ENCODE peak calls at places on chromosomes 7 and 10, in six cellular contexts. One of them, this sample, is unnamed.

GRCh38 chr7:113085781-113086390 is 741 bp downstream of the GPR85 start:
- DNase-seq in uterus: no peak
- DNase-seq in GM12865: no peak
- DNase-seq in HL-60: peak; percentile 25
- DNase-seq in BE2C: no peak
- DNase-seq in fibroblast of pulmonary artery: peak; percentile 18
- DNase-seq in this sample: no peak

GRCh38 chr7:136018104-136018503 is 40.9 kb upstream of the MTPN start:
- DNase-seq in uterus: no peak
- DNase-seq in GM12865: no peak
- DNase-seq in HL-60: no peak
- DNase-seq in BE2C: no peak
- DNase-seq in fibroblast of pulmonary artery: peak; percentile 42
- DNase-seq in this sample: no peak

GRCh38 chr10:120980316-120980975 is 129.3 kb downstream of the WDR11 start:
- DNase-seq in uterus: no peak
- DNase-seq in GM12865: no peak
- DNase-seq in HL-60: no peak
- DNase-seq in BE2C: no peak
- DNase-seq in fibroblast of pulmonary artery: no peak
- DNase-seq in this sample: no peak

GRCh38 chr10:131658476-131659110 is 242.2 kb upstream of the PPP2R2D start:
- DNase-seq in uterus: no peak
- DNase-seq in GM12865: no peak
- DNase-seq in HL-60: no peak
- DNase-seq in BE2C: no peak
- DNase-seq in fibroblast of pulmonary artery: no peak
- DNase-seq in this sample: no peak

GRCh38 chr10:77936697-77937567 is 10.4 kb upstream of the DLG5 start:
- DNase-seq in uterus: no peak
- DNase-seq in GM12865: no peak
- DNase-seq in HL-60: peak; percentile 9
- DNase-seq in BE2C: no peak
- DNase-seq in fibroblast of pulmonary artery: no peak
- DNase-seq in this sample: no peak

GRCh38 chr7:142153400-142153799 is 41.9 kb downstream of the MGAM2 start:
- DNase-seq in uterus: no peak
- DNase-seq in GM12865: peak; percentile 30
- DNase-seq in HL-60: peak; percentile 17
- DNase-seq in BE2C: no peak
- DNase-seq in fibroblast of pulmonary artery: no peak
- DNase-seq in this sample: peak; percentile 14

GRCh38 chr10:51815723-51816122 is 116.3 kb upstream of the CSTF2T start:
- DNase-seq in uterus: no peak
- DNase-seq in GM12865: no peak
- DNase-seq in HL-60: no peak
- DNase-seq in BE2C: no peak
- DNase-seq in fibroblast of pulmonary artery: no peak
- DNase-seq in this sample: no peak

GRCh38 chr10:79946270-79947082 is 2.4 kb downstream of the SFTPD start:
- DNase-seq in uterus: no peak
- DNase-seq in GM12865: no peak
- DNase-seq in HL-60: no peak
- DNase-seq in BE2C: no peak
- DNase-seq in fibroblast of pulmonary artery: no peak
- DNase-seq in this sample: no peak

GRCh38 chr10:58570307-58570723 is 57.6 kb downstream of the BICC1 start:
- DNase-seq in uterus: no peak
- DNase-seq in GM12865: no peak
- DNase-seq in HL-60: no peak
- DNase-seq in BE2C: no peak
- DNase-seq in fibroblast of pulmonary artery: no peak
- DNase-seq in this sample: no peak

GRCh38 chr7:5704534-5704922 is 76.9 kb downstream of the RNF216 start:
- DNase-seq in uterus: peak; percentile 84
- DNase-seq in GM12865: peak; percentile 86
- DNase-seq in HL-60: peak; percentile 73
- DNase-seq in BE2C: peak; percentile 73
- DNase-seq in fibroblast of pulmonary artery: peak; percentile 92
- DNase-seq in this sample: peak; percentile 68

GRCh38 chr7:86947956-86948355 is 111.5 kb downstream of the ELAPOR2 start:
- DNase-seq in uterus: no peak
- DNase-seq in GM12865: no peak
- DNase-seq in HL-60: no peak
- DNase-seq in BE2C: no peak
- DNase-seq in fibroblast of pulmonary artery: peak; percentile 14
- DNase-seq in this sample: no peak
- H3K4me3 ChIP-seq in uterus: no peak overlapping the region
- H3K4me3 ChIP-seq in GM12865: no peak overlapping the region
- H3K4me3 ChIP-seq in HL-60: no peak overlapping the region
- H3K4me3 ChIP-seq in BE2C: no peak overlapping the region
- H3K4me3 ChIP-seq in fibroblast of pulmonary artery: no peak overlapping the region
- H3K4me3 ChIP-seq in this sample: no peak overlapping the region

GRCh38 chr10:92692085-92692671 is 2.4 kb downstream of the HHEX start:
- DNase-seq in uterus: no peak
- DNase-seq in GM12865: no peak
- DNase-seq in HL-60: no peak
- DNase-seq in BE2C: no peak
- DNase-seq in fibroblast of pulmonary artery: no peak
- DNase-seq in this sample: no peak
- H3K4me3 ChIP-seq in uterus: no peak overlapping the region
- H3K4me3 ChIP-seq in GM12865: no peak overlapping the region
- H3K4me3 ChIP-seq in HL-60: peak overlapping the region; percentile 81
- H3K4me3 ChIP-seq in BE2C: no peak overlapping the region
- H3K4me3 ChIP-seq in fibroblast of pulmonary artery: peak overlapping the region; percentile 75
- H3K4me3 ChIP-seq in this sample: no peak overlapping the region

DNA sequence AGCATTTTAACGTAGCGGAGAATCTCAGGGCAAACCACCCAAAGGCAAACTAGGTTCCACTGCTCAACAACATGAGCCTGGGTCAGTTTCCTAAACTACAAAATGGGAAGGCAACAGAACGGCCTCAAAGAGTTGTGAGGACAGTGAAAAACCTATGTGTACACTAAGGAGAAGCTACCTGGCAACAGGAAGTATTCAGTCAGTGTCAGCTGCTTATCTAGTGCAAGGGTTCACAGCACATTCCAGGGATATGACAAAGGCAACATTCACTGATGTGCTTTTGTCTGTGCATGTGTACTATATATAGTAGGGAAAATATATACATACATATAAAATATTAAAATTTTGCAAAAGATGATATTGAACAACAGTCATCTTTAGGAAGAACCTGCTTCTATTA is 17.2 kb downstream of the NUDCD3 start:
- DNase-seq in uterus: no peak
- DNase-seq in GM12865: no peak
- DNase-seq in HL-60: no peak
- DNase-seq in BE2C: no peak
- DNase-seq in fibroblast of pulmonary artery: peak; percentile 47
- DNase-seq in this sample: no peak
- H3K4me3 ChIP-seq in uterus: no peak overlapping the region
- H3K4me3 ChIP-seq in GM12865: no peak overlapping the region
- H3K4me3 ChIP-seq in HL-60: no peak overlapping the region
- H3K4me3 ChIP-seq in BE2C: no peak overlapping the region
- H3K4me3 ChIP-seq in fibroblast of pulmonary artery: no peak overlapping the region
- H3K4me3 ChIP-seq in this sample: no peak overlapping the region

GRCh38 chr10:27743736-27744477 is 1.7 kb downstream of the MKX start:
- DNase-seq in uterus: no peak
- DNase-seq in GM12865: no peak
- DNase-seq in HL-60: no peak
- DNase-seq in BE2C: no peak
- DNase-seq in fibroblast of pulmonary artery: peak; percentile 16
- DNase-seq in this sample: no peak
- H3K4me3 ChIP-seq in uterus: peak overlapping the region; percentile 37
- H3K4me3 ChIP-seq in GM12865: no peak overlapping the region
- H3K4me3 ChIP-seq in HL-60: no peak overlapping the region
- H3K4me3 ChIP-seq in BE2C: no peak overlapping the region
- H3K4me3 ChIP-seq in fibroblast of pulmonary artery: peak overlapping the region; percentile 43
- H3K4me3 ChIP-seq in this sample: no peak overlapping the region

GRCh38 chr7:128868624-128869137 is 6.0 kb downstream of the ATP6V1F start:
- DNase-seq in uterus: no peak
- DNase-seq in GM12865: no peak
- DNase-seq in HL-60: no peak
- DNase-seq in BE2C: no peak
- DNase-seq in fibroblast of pulmonary artery: no peak
- DNase-seq in this sample: no peak

GRCh38 chr7:128867842-128868623 is 5.4 kb downstream of the ATP6V1F start:
- DNase-seq in uterus: no peak
- DNase-seq in GM12865: no peak
- DNase-seq in HL-60: no peak
- DNase-seq in BE2C: peak; percentile 60
- DNase-seq in fibroblast of pulmonary artery: no peak
- DNase-seq in this sample: no peak

GRCh38 chr7:128865303-128865702 is 2.6 kb downstream of the ATP6V1F start:
- DNase-seq in uterus: no peak
- DNase-seq in GM12865: no peak
- DNase-seq in HL-60: no peak
- DNase-seq in BE2C: no peak
- DNase-seq in fibroblast of pulmonary artery: no peak
- DNase-seq in this sample: no peak

GRCh38 chr7:128867241-128867640 is 4.6 kb downstream of the ATP6V1F start:
- DNase-seq in uterus: no peak
- DNase-seq in GM12865: no peak
- DNase-seq in HL-60: no peak
- DNase-seq in BE2C: no peak
- DNase-seq in fibroblast of pulmonary artery: no peak
- DNase-seq in this sample: no peak

GRCh38 chr7:128865996-128866877 is 3.6 kb downstream of the ATP6V1F start:
- DNase-seq in uterus: no peak
- DNase-seq in GM12865: no peak
- DNase-seq in HL-60: no peak
- DNase-seq in BE2C: no peak
- DNase-seq in fibroblast of pulmonary artery: no peak
- DNase-seq in this sample: no peak
- H3K4me3 ChIP-seq in uterus: no peak overlapping the region
- H3K4me3 ChIP-seq in GM12865: no peak overlapping the region
- H3K4me3 ChIP-seq in HL-60: no peak overlapping the region
- H3K4me3 ChIP-seq in BE2C: no peak overlapping the region
- H3K4me3 ChIP-seq in fibroblast of pulmonary artery: no peak overlapping the region
- H3K4me3 ChIP-seq in this sample: no peak overlapping the region

GRCh38 chr10:103814626-103815370 is 40.6 kb downstream of the SH3PXD2A start:
- DNase-seq in uterus: no peak
- DNase-seq in GM12865: no peak
- DNase-seq in HL-60: no peak
- DNase-seq in BE2C: no peak
- DNase-seq in fibroblast of pulmonary artery: no peak
- DNase-seq in this sample: no peak
- H3K4me3 ChIP-seq in uterus: no peak overlapping the region
- H3K4me3 ChIP-seq in GM12865: no peak overlapping the region
- H3K4me3 ChIP-seq in HL-60: no peak overlapping the region
- H3K4me3 ChIP-seq in BE2C: no peak overlapping the region
- H3K4me3 ChIP-seq in fibroblast of pulmonary artery: no peak overlapping the region
- H3K4me3 ChIP-seq in this sample: no peak overlapping the region

GRCh38 chr10:5547934-5548660 is 23.3 kb downstream of the CALML3 start:
- DNase-seq in uterus: no peak
- DNase-seq in GM12865: no peak
- DNase-seq in HL-60: no peak
- DNase-seq in BE2C: no peak
- DNase-seq in fibroblast of pulmonary artery: no peak
- DNase-seq in this sample: no peak
- H3K4me3 ChIP-seq in uterus: no peak overlapping the region
- H3K4me3 ChIP-seq in GM12865: no peak overlapping the region
- H3K4me3 ChIP-seq in HL-60: no peak overlapping the region
- H3K4me3 ChIP-seq in BE2C: no peak overlapping the region
- H3K4me3 ChIP-seq in fibroblast of pulmonary artery: peak overlapping the region; percentile 13
- H3K4me3 ChIP-seq in this sample: no peak overlapping the region

GRCh38 chr10:125999694-126000093 is 103.3 kb downstream of the FANK1 start:
- DNase-seq in uterus: no peak
- DNase-seq in GM12865: no peak
- DNase-seq in HL-60: no peak
- DNase-seq in BE2C: no peak
- DNase-seq in fibroblast of pulmonary artery: no peak
- DNase-seq in this sample: no peak
- H3K4me3 ChIP-seq in uterus: no peak overlapping the region
- H3K4me3 ChIP-seq in GM12865: no peak overlapping the region
- H3K4me3 ChIP-seq in HL-60: no peak overlapping the region
- H3K4me3 ChIP-seq in BE2C: no peak overlapping the region
- H3K4me3 ChIP-seq in fibroblast of pulmonary artery: no peak overlapping the region
- H3K4me3 ChIP-seq in this sample: no peak overlapping the region

GRCh38 chr7:38232475-38233366 is 40.7 kb downstream of the TARP start:
- DNase-seq in uterus: no peak
- DNase-seq in GM12865: peak; percentile 73
- DNase-seq in HL-60: peak; percentile 97
- DNase-seq in BE2C: no peak
- DNase-seq in fibroblast of pulmonary artery: no peak
- DNase-seq in this sample: peak; percentile 93
- H3K4me3 ChIP-seq in uterus: no peak overlapping the region
- H3K4me3 ChIP-seq in GM12865: no peak overlapping the region
- H3K4me3 ChIP-seq in HL-60: no peak overlapping the region
- H3K4me3 ChIP-seq in BE2C: no peak overlapping the region
- H3K4me3 ChIP-seq in fibroblast of pulmonary artery: no peak overlapping the region
- H3K4me3 ChIP-seq in this sample: no peak overlapping the region

GRCh38 chr10:100968037-100968736 is 1.1 kb upstream of the SEMA4G start:
- DNase-seq in uterus: no peak
- DNase-seq in GM12865: no peak
- DNase-seq in HL-60: no peak
- DNase-seq in BE2C: no peak
- DNase-seq in fibroblast of pulmonary artery: no peak
- DNase-seq in this sample: no peak
- H3K4me3 ChIP-seq in uterus: no peak overlapping the region
- H3K4me3 ChIP-seq in GM12865: no peak overlapping the region
- H3K4me3 ChIP-seq in HL-60: no peak overlapping the region
- H3K4me3 ChIP-seq in BE2C: no peak overlapping the region
- H3K4me3 ChIP-seq in fibroblast of pulmonary artery: no peak overlapping the region
- H3K4me3 ChIP-seq in this sample: no peak overlapping the region